ENCODE peak calls at places on chromosomes 6 and 20, in four cellular contexts. One of them, this sample, is unnamed.

GRCh38 chr20:34089655-34090324 is 22.3 kb downstream of the EIF2S2 start:
- DNase-seq in endothelial cell of umbilical vein: no peak
- DNase-seq in breast epithelium: no peak
- DNase-seq in ovary: no peak
- DNase-seq in this sample: no peak

GRCh38 chr20:32820000-32820697 is 395 bp downstream of the MAPRE1 start:
- DNase-seq in endothelial cell of umbilical vein: peak; percentile 64
- DNase-seq in breast epithelium: no peak
- DNase-seq in ovary: peak; percentile 74
- DNase-seq in this sample: peak; percentile 54

GRCh38 chr6:161370882-161371281 is 97.0 kb upstream of the AGPAT4 start:
- DNase-seq in endothelial cell of umbilical vein: peak; percentile 62
- DNase-seq in breast epithelium: peak; percentile 67
- DNase-seq in ovary: peak; percentile 53
- DNase-seq in this sample: peak; percentile 44

GRCh38 chr20:38624084-38624483 is 22.5 kb downstream of the ARHGAP40 start:
- DNase-seq in endothelial cell of umbilical vein: no peak
- DNase-seq in breast epithelium: no peak
- DNase-seq in ovary: no peak
- DNase-seq in this sample: no peak

GRCh38 chr6:127148511-127148910 is 30.0 kb downstream of the RSPO3 start:
- DNase-seq in endothelial cell of umbilical vein: peak; percentile 29
- DNase-seq in breast epithelium: no peak
- DNase-seq in ovary: no peak
- DNase-seq in this sample: no peak

GRCh38 chr6:144033816-144034540 is 25.9 kb upstream of the PLAGL1 start:
- DNase-seq in endothelial cell of umbilical vein: no peak
- DNase-seq in breast epithelium: no peak
- DNase-seq in ovary: no peak
- DNase-seq in this sample: no peak

GRCh38 chr6:115524821-115525220 is 535.9 kb downstream of the FRK start:
- DNase-seq in endothelial cell of umbilical vein: no peak
- DNase-seq in breast epithelium: no peak
- DNase-seq in ovary: no peak
- DNase-seq in this sample: no peak

GRCh38 chr20:43096471-43096870 is 93.2 kb downstream of the PTPRT start:
- DNase-seq in endothelial cell of umbilical vein: no peak
- DNase-seq in breast epithelium: no peak
- DNase-seq in ovary: no peak
- DNase-seq in this sample: no peak

GRCh38 chr6:167828325-167828956 is 1.7 kb downstream of the AFDN start:
- DNase-seq in endothelial cell of umbilical vein: peak; percentile 39
- DNase-seq in breast epithelium: no peak
- DNase-seq in ovary: no peak
- DNase-seq in this sample: no peak

GRCh38 chr6:100599088-100599770 is 134.5 kb upstream of the SIM1 start:
- DNase-seq in endothelial cell of umbilical vein: no peak
- DNase-seq in breast epithelium: no peak
- DNase-seq in ovary: no peak
- DNase-seq in this sample: no peak

GRCh38 chr20:46306743-46307138 is 1.6 kb downstream of the CDH22 start:
- DNase-seq in endothelial cell of umbilical vein: no peak
- DNase-seq in breast epithelium: no peak
- DNase-seq in ovary: no peak
- DNase-seq in this sample: no peak

GRCh38 chr20:46305973-46306360 is 2.3 kb downstream of the CDH22 start:
- DNase-seq in endothelial cell of umbilical vein: no peak
- DNase-seq in breast epithelium: no peak
- DNase-seq in ovary: no peak
- DNase-seq in this sample: no peak

GRCh38 chr20:46307139-46307998 is 929 bp downstream of the CDH22 start:
- DNase-seq in endothelial cell of umbilical vein: peak; percentile 22
- DNase-seq in breast epithelium: no peak
- DNase-seq in ovary: no peak
- DNase-seq in this sample: no peak

GRCh38 chr20:46308258-46309157 is at the start of gene CDH22:
- DNase-seq in endothelial cell of umbilical vein: peak; percentile 27
- DNase-seq in breast epithelium: no peak
- DNase-seq in ovary: peak; percentile 44
- DNase-seq in this sample: peak; percentile 28

GRCh38 chr20:46307999-46308257 is 370 bp downstream of the CDH22 start:
- DNase-seq in endothelial cell of umbilical vein: no peak
- DNase-seq in breast epithelium: no peak
- DNase-seq in ovary: no peak
- DNase-seq in this sample: no peak
- H3K4me1 ChIP-seq in endothelial cell of umbilical vein: no peaks in the 10 kb centered on the region
- H3K4me1 ChIP-seq in breast epithelium: peaks cover 3% of the 10 kb centered on the region
- H3K4me1 ChIP-seq in ovary: no peaks in the 10 kb centered on the region
- H3K4me1 ChIP-seq in this sample: peaks cover 16% of the 10 kb centered on the region

GRCh38 chr20:44734938-44735337 is 10.7 kb upstream of the KCNK15 start:
- DNase-seq in endothelial cell of umbilical vein: no peak
- DNase-seq in breast epithelium: no peak
- DNase-seq in ovary: no peak
- DNase-seq in this sample: no peak
- TF ChIP-seq CTCF in endothelial cell of umbilical vein: peak; percentile 7
- TF ChIP-seq CTCF in breast epithelium: no peak
- TF ChIP-seq CTCF in ovary: no peak
- TF ChIP-seq CTCF in this sample: peak; percentile 6

GRCh38 chr6:32175711-32176475 is at the start of gene AGPAT1:
- DNase-seq in endothelial cell of umbilical vein: peak; percentile 97
- DNase-seq in breast epithelium: peak; percentile 94
- DNase-seq in ovary: peak; percentile 98
- DNase-seq in this sample: peak; percentile 99
- TF ChIP-seq POLR2A in endothelial cell of umbilical vein: peak; percentile 92
- TF ChIP-seq POLR2A in breast epithelium: peak; percentile 51
- TF ChIP-seq POLR2A in ovary: peak; percentile 66
- TF ChIP-seq POLR2A in this sample: peak; percentile 80

GRCh38 chr6:138500045-138500665 is 861 bp upstream of the NHSL1 start:
- DNase-seq in endothelial cell of umbilical vein: no peak
- DNase-seq in breast epithelium: no peak
- DNase-seq in ovary: no peak
- DNase-seq in this sample: no peak
- H3K4me1 ChIP-seq in endothelial cell of umbilical vein: no peaks in the 10 kb centered on the region
- H3K4me1 ChIP-seq in breast epithelium: no peaks in the 10 kb centered on the region
- H3K4me1 ChIP-seq in ovary: no peaks in the 10 kb centered on the region
- H3K4me1 ChIP-seq in this sample: no peaks in the 10 kb centered on the region

DNA sequence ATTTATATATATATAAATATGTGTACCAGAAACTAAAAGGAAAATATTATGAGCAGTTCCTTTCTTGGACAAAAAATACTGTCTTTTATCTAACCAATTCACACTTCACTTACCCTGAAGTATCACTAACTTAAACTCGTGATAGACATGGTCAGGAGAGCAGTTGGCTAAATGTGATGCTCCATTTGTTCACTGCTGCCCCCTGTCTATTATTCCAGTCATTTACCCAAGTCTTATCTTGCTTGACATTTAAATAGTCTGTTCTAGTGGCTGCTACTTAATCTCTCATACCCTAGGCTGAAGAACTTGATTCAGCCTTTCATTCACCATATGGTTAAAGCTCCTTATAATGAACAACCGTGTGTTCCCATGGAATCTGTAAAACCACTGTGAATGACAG is 789.6 kb upstream of the EYS start:
- DNase-seq in endothelial cell of umbilical vein: no peak
- DNase-seq in breast epithelium: no peak
- DNase-seq in ovary: no peak
- DNase-seq in this sample: no peak
- TF ChIP-seq CTCF in endothelial cell of umbilical vein: no peak
- TF ChIP-seq CTCF in breast epithelium: no peak
- TF ChIP-seq CTCF in ovary: no peak
- TF ChIP-seq CTCF in this sample: no peak

DNA sequence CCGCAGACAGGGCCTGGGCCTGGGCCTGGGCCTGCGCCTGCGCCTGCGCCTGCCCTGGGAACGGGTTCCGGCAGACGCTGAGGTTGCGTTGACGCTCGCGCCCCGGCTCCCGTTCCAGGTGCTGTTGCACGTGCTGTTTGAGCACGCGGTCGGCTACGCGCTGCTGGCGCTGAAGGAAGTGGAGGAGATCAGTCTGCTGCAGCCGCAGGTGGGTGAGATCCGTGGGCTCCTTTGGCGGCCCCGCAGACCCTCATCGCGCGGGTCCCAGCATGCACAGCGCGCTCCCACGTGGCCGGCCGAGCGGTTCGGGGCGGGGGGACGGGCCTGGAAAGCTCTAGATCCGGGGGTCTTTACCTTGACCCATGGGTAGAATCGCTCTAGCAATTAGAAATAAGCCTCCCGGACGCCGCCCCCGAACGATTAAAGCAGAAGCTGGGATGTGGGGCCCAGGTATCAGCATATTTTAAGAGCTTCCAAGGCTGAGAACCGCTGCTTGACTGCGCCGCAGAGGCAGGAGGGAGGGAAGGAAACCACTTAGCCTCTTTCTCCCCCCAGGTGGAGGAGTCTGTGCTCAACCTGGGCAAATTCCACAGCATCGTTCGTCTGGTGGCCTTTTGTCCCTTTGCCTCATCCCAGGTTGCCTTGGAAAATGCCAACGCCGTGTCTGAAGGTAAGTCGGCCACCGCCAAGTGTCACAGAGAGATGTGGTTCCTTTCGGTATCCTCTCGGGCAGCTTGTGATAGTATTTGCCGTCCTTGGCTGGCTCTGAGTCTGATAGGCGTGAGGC is 485 bp downstream of the NOP56 start:
- DNase-seq in endothelial cell of umbilical vein: no peak
- DNase-seq in breast epithelium: no peak
- DNase-seq in ovary: no peak
- DNase-seq in this sample: peak; percentile 39
- TF ChIP-seq POLR2A in endothelial cell of umbilical vein: no peak
- TF ChIP-seq POLR2A in breast epithelium: no peak
- TF ChIP-seq POLR2A in ovary: peak; percentile 1
- TF ChIP-seq POLR2A in this sample: no peak

DNA sequence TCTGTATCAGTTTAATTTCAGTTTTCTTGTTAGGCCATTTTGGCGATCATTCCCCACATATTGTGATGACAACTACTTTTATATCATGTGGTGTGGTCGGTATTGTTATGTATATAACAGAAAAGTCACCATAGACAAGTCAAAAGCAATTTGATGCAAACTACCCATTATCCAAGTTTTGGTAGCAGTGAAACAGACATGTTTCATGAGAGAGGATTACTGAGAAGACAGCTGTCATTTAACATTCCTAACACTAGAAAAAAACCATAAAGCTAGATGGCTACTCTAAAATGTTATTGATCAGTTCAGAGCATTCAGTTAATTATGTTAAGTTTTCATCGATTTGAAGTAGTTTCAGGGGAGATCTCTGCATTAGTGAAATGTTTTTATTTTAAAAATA is 462.1 kb upstream of the SOX4 start:
- DNase-seq in endothelial cell of umbilical vein: no peak
- DNase-seq in breast epithelium: no peak
- DNase-seq in ovary: no peak
- DNase-seq in this sample: no peak
- H3K4me1 ChIP-seq in endothelial cell of umbilical vein: peaks cover 4% of the 10 kb centered on the region
- H3K4me1 ChIP-seq in breast epithelium: no peaks in the 10 kb centered on the region
- H3K4me1 ChIP-seq in ovary: peaks cover 7% of the 10 kb centered on the region
- H3K4me1 ChIP-seq in this sample: no peaks in the 10 kb centered on the region

DNA sequence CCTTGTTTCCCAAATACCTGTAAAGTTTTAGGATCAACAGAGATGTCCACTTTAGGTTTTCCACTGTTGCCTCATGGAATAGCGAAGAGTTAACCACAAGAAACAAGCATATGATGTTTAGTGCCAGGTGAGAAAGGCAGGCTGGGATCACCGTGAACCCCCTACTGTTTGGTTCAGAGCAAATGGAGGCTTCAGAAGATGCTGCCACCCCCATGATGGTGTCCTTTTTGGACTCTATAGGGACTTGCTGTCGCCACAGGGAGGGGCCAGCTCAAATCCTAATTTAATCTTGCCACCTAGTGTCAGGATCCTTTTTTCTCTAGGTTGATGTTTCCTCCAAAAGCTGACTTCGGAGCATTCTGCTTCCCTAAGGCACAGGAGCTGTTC is 1.9 kb upstream of the DLL1 start:
- DNase-seq in endothelial cell of umbilical vein: no peak
- DNase-seq in breast epithelium: no peak
- DNase-seq in ovary: no peak
- DNase-seq in this sample: no peak
- TF ChIP-seq CTCF in endothelial cell of umbilical vein: no peak
- TF ChIP-seq CTCF in breast epithelium: no peak
- TF ChIP-seq CTCF in ovary: no peak
- TF ChIP-seq CTCF in this sample: peak; percentile 12